ENCODE peak calls at places on chromosomes 16 and 17, in four cellular contexts. R, D, M and W are unnamed samples.
A peak's percentile ranks its signal among the peaks of the same experiment; 100 is the strongest.

GRCh38 chr16:75385507-75386152 is 47.7 kb downstream of the CFDP1 start:
- DNase-seq in R (peak; percentile 78), D (no peak), M (peak; percentile 36), W (no peak)

GRCh38 chr17:50362661-50363060 is 10.3 kb downstream of the MRPL27 start:
- DNase-seq in R (no peak), D (no peak), M (no peak), W (peak; percentile 27)

GRCh38 chr17:61422116-61422799 is 22.6 kb downstream of the TBX2 start:
- DNase-seq in R (no peak), D (no peak), M (no peak), W (no peak)

GRCh38 chr17:8224891-8225812 is 14.8 kb upstream of the AURKB start:
- DNase-seq in R (no peak), D (no peak), M (no peak), W (no peak)

GRCh38 chr16:67845291-67846062 is 1.3 kb upstream of the NUTF2 start:
- DNase-seq in R (no peak), D (no peak), M (no peak), W (no peak)

GRCh38 chr16:67396159-67396774 is 3.0 kb upstream of the TPPP3 start:
- DNase-seq in R (peak; percentile 84), D (no peak), M (peak; percentile 92), W (peak; percentile 76)

GRCh38 chr16:86931410-86931941 is 353.1 kb downstream of the FOXL1 start:
- DNase-seq in R (no peak), D (no peak), M (peak; percentile 76), W (peak; percentile 47)

GRCh38 chr16:17556276-17557052 is 85.7 kb upstream of the XYLT1 start:
- DNase-seq in R (peak; percentile 25), D (no peak), M (no peak), W (no peak)

GRCh38 chr16:3824121-3824795 is 56.3 kb downstream of the CREBBP start:
- DNase-seq in R (no peak), D (no peak), M (no peak), W (no peak)

GRCh38 chr17:49849711-49850610 is 2.1 kb upstream of the TAC4 start:
- DNase-seq in R (no peak), D (no peak), M (no peak), W (no peak)

GRCh38 chr17:68884888-68885287 is 70.3 kb downstream of the ABCA8 start:
- DNase-seq in R (no peak), D (no peak), M (no peak), W (no peak)

GRCh38 chr17:40555296-40556190 is 9.7 kb downstream of the CCR7 start:
- DNase-seq in R (no peak), D (no peak), M (no peak), W (peak; percentile 19)

GRCh38 chr17:1643999-1644492 is 1.5 kb downstream of the SCARF1 start:
- DNase-seq in R (no peak), D (no peak), M (no peak), W (no peak)

GRCh38 chr17:45223541-45224528 is 2.1 kb downstream of the FMNL1 start:
- DNase-seq in R (no peak), D (peak; percentile 47), M (no peak), W (no peak)

GRCh38 chr17:77160032-77160876 is 19.5 kb downstream of the SEC14L1 start:
- DNase-seq in R (no peak), D (no peak), M (no peak), W (no peak)

GRCh38 chr17:40130352-40131042 is 8.7 kb downstream of the MSL1 start:
- DNase-seq in R (no peak), D (no peak), M (peak; percentile 38), W (peak; percentile 60)

GRCh38 chr16:84482001-84482891 is 22.2 kb downstream of the MEAK7 start:
- DNase-seq in R (no peak), D (no peak), M (no peak), W (no peak)

GRCh38 chr17:78998311-78999055 is 11.1 kb downstream of the CANT1 start:
- DNase-seq in R (no peak), D (no peak), M (peak; percentile 58), W (peak; percentile 67)

GRCh38 chr16:27181020-27181419 is 22.3 kb upstream of the KDM8 start:
- DNase-seq in R (no peak), D (no peak), M (no peak), W (no peak)

GRCh38 chr17:36535669-36536081 is 888 bp downstream of the PIGW start:
- DNase-seq in R (no peak), D (no peak), M (no peak), W (no peak)

GRCh38 chr17:67004191-67004590 is 39.7 kb downstream of the CACNG4 start:
- DNase-seq in R (no peak), D (no peak), M (no peak), W (no peak)

GRCh38 chr16:88274847-88275246 is 107.9 kb upstream of the ZNF469 start:
- DNase-seq in R (no peak), D (no peak), M (no peak), W (no peak)

GRCh38 chr17:76544123-76544915 is 4.5 kb downstream of the PRCD start:
- DNase-seq in R (no peak), D (no peak), M (peak; percentile 58), W (no peak)

GRCh38 chr17:77285594-77286390 is 145.0 kb downstream of the SEC14L1 start:
- DNase-seq in R (peak; percentile 89), D (no peak), M (peak; percentile 33), W (peak; percentile 63)

GRCh38 chr16:25110392-25110947 is 1.1 kb upstream of the LCMT1 start:
- DNase-seq in R (peak; percentile 40), D (no peak), M (no peak), W (no peak)

GRCh38 chr17:67477687-67478086 is 100.6 kb downstream of the PITPNC1 start:
- DNase-seq in R (no peak), D (peak; percentile 14), M (no peak), W (no peak)

GRCh38 chr17:57986841-57987581 is 1.0 kb downstream of the VEZF1 start:
- DNase-seq in R (peak; percentile 70), D (peak; percentile 32), M (peak; percentile 58), W (peak; percentile 81)

DNA sequence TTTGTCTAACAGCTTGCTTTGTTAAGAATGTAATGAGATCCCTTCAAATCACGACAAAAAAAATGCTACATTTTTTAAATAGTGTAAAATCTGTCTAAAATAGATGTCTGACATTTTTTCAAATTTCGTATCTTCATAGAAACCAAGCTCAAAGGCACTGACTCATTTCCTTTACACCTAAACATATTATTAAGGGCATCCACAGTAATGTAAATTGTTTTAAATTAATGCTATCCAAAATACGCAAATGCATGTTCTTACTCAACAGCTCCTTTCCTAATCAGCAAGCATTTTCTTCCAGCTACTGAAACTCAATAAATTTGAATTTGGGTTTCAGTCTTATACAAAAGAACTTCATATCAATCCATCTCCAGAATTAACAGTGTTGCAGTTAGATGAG is 4.4 kb downstream of the C16orf87 start:
- DNase-seq in R (no peak), D (no peak), M (no peak), W (no peak)
- H3K4me3 ChIP-seq in R (no peak overlapping the region), D (no peak overlapping the region), M (no peak overlapping the region), W (no peak overlapping the region)

DNA sequence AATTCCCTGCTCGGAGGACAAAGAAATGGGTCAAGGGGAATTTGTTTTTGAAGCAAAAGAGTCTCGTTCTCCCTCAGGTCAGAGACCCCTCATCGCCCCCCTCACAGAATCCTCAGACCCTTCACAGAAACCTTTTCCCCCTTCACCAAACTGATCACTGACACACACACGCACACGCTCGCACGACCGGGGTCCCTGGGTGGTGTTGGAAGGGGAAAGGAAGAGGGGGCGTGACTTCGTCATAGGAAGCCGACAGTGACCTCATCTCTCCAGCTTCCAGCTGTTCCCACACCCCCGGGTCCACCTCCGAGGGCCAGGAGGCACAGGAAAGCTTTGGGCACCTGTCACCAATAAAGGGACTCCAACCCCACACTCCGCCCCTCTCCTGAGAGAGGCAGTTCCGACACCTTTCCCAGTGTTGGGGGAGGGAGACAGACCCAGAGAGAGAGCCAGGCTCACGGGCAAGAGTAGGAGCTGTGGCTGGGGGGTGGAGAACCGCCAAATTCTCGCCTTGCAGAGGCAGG is 1.2 kb downstream of the ASGR1 start:
- DNase-seq in R (no peak), D (no peak), M (peak; percentile 30), W (no peak)
- H3K27ac ChIP-seq in R (peak overlapping the region; percentile 88), D (no peak overlapping the region), M (no peak overlapping the region), W (no peak overlapping the region)

DNA sequence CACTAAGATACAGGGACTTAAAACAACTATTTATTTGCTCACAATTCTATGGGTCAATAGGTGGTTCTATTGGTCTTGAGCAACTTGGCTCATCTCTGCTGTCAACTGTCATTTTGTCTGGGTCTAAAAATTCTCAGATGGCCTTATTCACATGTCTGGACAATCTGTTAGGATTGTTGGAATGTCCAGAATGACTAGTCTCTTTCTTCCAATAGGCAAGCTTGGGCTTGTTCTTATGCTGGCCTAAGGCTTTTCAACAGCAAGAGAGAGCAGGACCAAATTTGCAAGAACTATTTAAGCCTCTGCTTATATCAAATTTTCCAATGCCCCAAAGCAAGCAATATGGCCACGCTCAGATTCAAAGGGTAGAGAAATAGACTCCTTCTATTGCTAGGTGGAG is 240.9 kb downstream of the KIF2B start:
- DNase-seq in R (no peak), D (no peak), M (no peak), W (no peak)
- H3K9me3 ChIP-seq in R (peaks cover 5% of the 10 kb centered on the region), D (no peaks in the 10 kb centered on the region), M (no peaks in the 10 kb centered on the region), W (no peaks in the 10 kb centered on the region)

GRCh38 chr17:71163813-71164122 is 957.1 kb upstream of the SOX9 start:
- DNase-seq in R (no peak), D (no peak), M (no peak), W (no peak)
- H3K4me3 ChIP-seq in R (no peak overlapping the region), D (no peak overlapping the region), M (no peak overlapping the region), W (no peak overlapping the region)